ENCODE peak calls at places on chromosomes 11 and 22, in ten cellular contexts. C, M, Y, U, Q, F, W, N, R and X are unnamed samples.

GRCh38 chr11:1566381-1567051 is 5.6 kb downstream of the DUSP8 start:
- DNase-seq in Y (no peak), C (peak; percentile 19), N (no peak), R (no peak), Q (no peak), F (no peak), U (peak; percentile 39), M (no peak), W (no peak), X (peak; percentile 24)

GRCh38 chr11:70545626-70545945 is 147.3 kb downstream of the CTTN start:
- DNase-seq in C (no peak), U (no peak), R (no peak), M (no peak), W (no peak), N (no peak), F (no peak), Y (no peak), Q (no peak), X (no peak)

GRCh38 chr11:117529767-117530166 is 202.1 kb downstream of the CEP164 start:
- DNase-seq in W (no peak), Q (no peak), M (no peak), U (no peak), Y (no peak), N (no peak), F (no peak), C (no peak), R (no peak), X (no peak)

GRCh38 chr11:114482114-114482513 is 42.8 kb downstream of the REXO2 start:
- DNase-seq in M (no peak), U (no peak), R (no peak), N (no peak), C (no peak), Q (no peak), F (peak; percentile 60), Y (no peak), W (peak; percentile 23), X (no peak)

GRCh38 chr11:126992804-126993111 is 7.8 kb downstream of the KIRREL3 start:
- DNase-seq in R (no peak), U (no peak), Y (no peak), C (no peak), M (no peak), Q (peak; percentile 68), W (peak; percentile 50), N (peak; percentile 85), F (peak; percentile 25), X (no peak)

GRCh38 chr11:124670732-124671131 is 2.8 kb downstream of the SIAE start:
- DNase-seq in Q (no peak), N (no peak), F (peak; percentile 22), U (no peak), Y (no peak), W (peak; percentile 46), M (no peak), R (no peak), C (peak; percentile 31), X (no peak)

GRCh38 chr22:31583861-31584485 is 78.0 kb downstream of the PISD start:
- DNase-seq in W (no peak), C (no peak), N (peak; percentile 72), F (peak; percentile 53), M (no peak), Y (no peak), Q (peak; percentile 53), R (no peak), U (no peak), X (no peak)

GRCh38 chr11:45412521-45412920 is 126.4 kb upstream of the SYT13 start:
- DNase-seq in F (no peak), U (no peak), Y (no peak), Q (no peak), C (no peak), W (no peak), N (no peak), M (no peak), R (no peak), X (no peak)

GRCh38 chr11:20038364-20038893 is 121.8 kb downstream of the DBX1 start:
- DNase-seq in R (no peak), M (no peak), F (no peak), Y (no peak), U (no peak), Q (no peak), W (no peak), N (no peak), C (no peak), X (no peak)

GRCh38 chr22:37623075-37624016 is 14.7 kb downstream of the GGA1 start:
- DNase-seq in W (peak; percentile 70), Q (no peak), Y (peak; percentile 86), N (peak; percentile 77), R (peak; percentile 90), F (peak; percentile 62), M (peak; percentile 88), U (peak; percentile 84), C (peak; percentile 71), X (peak; percentile 82)

GRCh38 chr11:15104166-15104565 is 10.6 kb upstream of the INSC start:
- DNase-seq in C (no peak), Q (no peak), R (no peak), U (no peak), Y (no peak), M (no peak), N (peak; percentile 60), W (no peak), F (no peak), X (no peak)

GRCh38 chr11:77542296-77542695 is 47.5 kb upstream of the AQP11 start:
- DNase-seq in Q (peak; percentile 45), M (no peak), C (no peak), R (no peak), U (no peak), W (peak; percentile 10), F (no peak), Y (no peak), N (peak; percentile 79), X (no peak)

GRCh38 chr22:26707581-26707980 is 50.2 kb downstream of the MIAT start:
- DNase-seq in M (no peak), N (no peak), Q (no peak), W (no peak), C (no peak), R (no peak), Y (no peak), F (no peak), U (no peak), X (no peak)

GRCh38 chr22:44142421-44143116 is 38.2 kb upstream of the PARVG start:
- DNase-seq in R (no peak), N (no peak), M (no peak), U (no peak), W (no peak), F (no peak), Y (no peak), Q (no peak), C (no peak), X (no peak)

GRCh38 chr11:123640677-123641494 is 13.5 kb downstream of the SCN3B start:
- DNase-seq in Y (peak; percentile 63), C (peak; percentile 45), Q (peak; percentile 22), M (peak; percentile 77), F (peak; percentile 26), R (no peak), U (peak; percentile 73), W (peak; percentile 51), N (peak; percentile 64), X (peak; percentile 76)

GRCh38 chr11:130213979-130214281 is 54.3 kb downstream of the ST14 start:
- DNase-seq in Y (no peak), U (no peak), W (no peak), M (peak; percentile 5), N (no peak), Q (no peak), F (no peak), C (no peak), R (peak; percentile 40), X (no peak)

DNA sequence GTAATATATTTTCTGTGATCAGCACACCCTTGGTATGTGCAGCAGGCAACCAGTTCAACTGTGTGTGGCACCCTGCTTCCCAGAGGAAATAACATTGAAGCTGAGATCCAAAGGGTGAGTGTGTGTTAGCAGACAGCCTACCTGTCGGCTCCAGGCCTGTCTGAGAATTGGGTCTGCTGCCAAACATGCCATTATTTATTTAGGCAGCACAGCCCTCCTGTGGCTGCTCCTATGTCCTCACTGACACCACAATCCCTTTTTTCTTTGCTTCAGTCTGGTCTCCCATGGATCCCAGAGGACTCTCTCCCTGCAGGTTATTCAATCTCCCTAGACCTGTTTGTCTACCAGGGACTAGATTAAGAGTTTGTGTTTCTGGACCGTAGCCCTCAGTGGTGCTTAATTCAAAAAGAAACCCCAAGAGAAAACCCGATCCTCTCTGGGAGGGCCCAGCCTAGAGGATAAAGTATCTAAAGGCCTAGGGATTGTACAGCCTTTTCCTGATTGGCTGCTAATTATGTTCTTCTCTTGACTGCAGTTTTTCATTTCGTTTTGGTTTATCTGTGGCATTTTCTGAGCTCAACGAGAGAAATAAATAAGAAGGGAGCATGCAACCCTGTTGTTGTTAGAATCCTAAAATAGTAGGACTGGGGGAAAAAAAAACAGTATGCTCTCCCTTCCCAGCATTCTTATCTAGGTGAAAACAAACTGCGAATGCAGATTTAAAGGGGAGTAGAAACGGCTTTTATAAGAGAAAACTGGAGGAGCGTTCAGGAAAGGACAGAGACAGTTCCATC is 24.1 kb downstream of the KCNE3 start:
- DNase-seq in U (no peak), R (no peak), W (peak; percentile 26), F (peak; percentile 16), C (no peak), Q (peak; percentile 14), Y (no peak), M (no peak), N (no peak), X (no peak)
- TF ChIP-seq CTCF in U (peak; percentile 22), R (peak; percentile 38), W (peak; percentile 21), F (peak; percentile 12), C (no peak), Q (peak; percentile 42), Y (no peak), M (no peak), N (no peak), X (no peak)

GRCh38 chr11:96094156-96094555 is 170.2 kb upstream of the MTMR2 start:
- DNase-seq in Y (no peak), M (no peak), N (no peak), R (no peak), C (no peak), F (no peak), Q (no peak), W (no peak), U (no peak), X (no peak)
- TF ChIP-seq CTCF in Y (no peak), M (no peak), N (no peak), R (no peak), C (no peak), F (no peak), Q (no peak), W (no peak), U (no peak), X (no peak)

DNA sequence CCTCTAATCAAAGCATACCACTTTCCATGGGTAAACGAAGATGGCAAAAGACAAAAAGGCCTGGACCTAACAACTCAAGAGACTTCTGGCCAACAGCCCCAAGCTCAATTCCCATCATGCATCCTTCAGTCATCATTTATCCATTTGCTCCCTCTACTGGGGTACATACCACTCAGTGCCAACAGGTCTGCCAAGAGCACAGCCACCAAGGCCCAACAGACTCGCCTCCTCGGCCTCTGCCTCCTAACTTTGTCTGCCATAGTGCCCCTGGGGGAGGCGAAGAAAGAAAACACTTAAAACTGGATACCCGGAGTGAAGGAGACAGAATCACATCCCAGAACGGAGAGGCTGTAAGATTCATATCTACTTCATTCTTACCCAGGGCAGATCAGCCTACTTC is 1.1 kb downstream of the HYOU1 start:
- DNase-seq in Y (no peak), U (no peak), Q (no peak), M (no peak), R (no peak), F (peak; percentile 8), N (peak; percentile 61), W (peak; percentile 50), C (no peak), X (no peak)
- TF ChIP-seq CTCF in Y (no peak), U (no peak), Q (peak; percentile 29), M (no peak), R (peak; percentile 30), F (no peak), N (peak; percentile 22), W (peak; percentile 12), C (no peak), X (no peak)

GRCh38 chr11:73141309-73142127 is 600 bp downstream of the FCHSD2 start:
- DNase-seq in U (peak; percentile 87), C (peak; percentile 26), Q (peak; percentile 52), R (peak; percentile 89), W (peak; percentile 87), Y (peak; percentile 80), N (peak; percentile 78), F (peak; percentile 83), M (peak; percentile 69), X (peak; percentile 76)
- TF ChIP-seq CTCF in U (no peak), C (no peak), Q (no peak), R (no peak), W (no peak), Y (no peak), N (no peak), F (no peak), M (no peak), X (no peak)